ENCODE peak calls at places on chromosomes 6 and 20, in four cellular contexts. T is adrenal gland, R is NB4, E is stomach. Z is an unnamed sample.
A peak's percentile ranks its signal among the peaks of the same experiment; 100 is the strongest.

GRCh38 chr6:70503813-70504465 is 62.8 kb upstream of the SDHAF4 start:
- DNase-seq in T (no peak), R (no peak), E (no peak), Z (no peak)

GRCh38 chr6:50842861-50843384 is 24.3 kb downstream of the TFAP2B start:
- DNase-seq in T (no peak), R (no peak), E (no peak), Z (no peak)

GRCh38 chr6:18350271-18350670 is 36.9 kb upstream of the RNF144B start:
- DNase-seq in T (no peak), R (no peak), E (no peak), Z (no peak)

GRCh38 chr20:59016795-59017492 is 2.3 kb upstream of the TUBB1 start:
- DNase-seq in T (peak; percentile 38), R (no peak), E (no peak), Z (no peak)

GRCh38 chr20:33900515-33901131 is 89.5 kb downstream of the CHMP4B start:
- DNase-seq in T (no peak), R (no peak), E (no peak), Z (no peak)

GRCh38 chr20:37680420-37680819 is 13.4 kb upstream of the CTNNBL1 start:
- DNase-seq in T (no peak), R (no peak), E (no peak), Z (no peak)

GRCh38 chr20:41286240-41286851 is 31.2 kb downstream of the ZHX3 start:
- DNase-seq in T (no peak), R (no peak), E (no peak), Z (no peak)

GRCh38 chr6:150491131-150491795 is 108.4 kb upstream of the PLEKHG1 start:
- DNase-seq in T (no peak), R (no peak), E (no peak), Z (no peak)

GRCh38 chr20:61938839-61939690 is 126.6 kb downstream of the TAF4 start:
- DNase-seq in T (no peak), R (no peak), E (no peak), Z (no peak)

GRCh38 chr6:156601821-156602301 is 175.3 kb upstream of the ARID1B start:
- DNase-seq in T (no peak), R (no peak), E (no peak), Z (no peak)

GRCh38 chr6:5135783-5136376 is 50.7 kb downstream of the PPP1R3G start:
- DNase-seq in T (no peak), R (peak; percentile 67), E (no peak), Z (no peak)

GRCh38 chr6:18034798-18035202 is 47.4 kb upstream of the KIF13A start:
- DNase-seq in T (no peak), R (peak; percentile 32), E (no peak), Z (no peak)

GRCh38 chr6:121498481-121499276 is 63.2 kb downstream of the GJA1 start:
- DNase-seq in T (no peak), R (no peak), E (no peak), Z (no peak)

GRCh38 chr6:169891846-169892245 is 140.4 kb downstream of the ERMARD start:
- DNase-seq in T (no peak), R (no peak), E (no peak), Z (no peak)

GRCh38 chr6:130955755-130956154 is 107.3 kb downstream of the EPB41L2 start:
- DNase-seq in T (no peak), R (no peak), E (no peak), Z (no peak)

GRCh38 chr6:118930680-118931079 is 4.3 kb downstream of the MCM9 start:
- DNase-seq in T (no peak), R (no peak), E (no peak), Z (no peak)

GRCh38 chr20:9617062-9617461 is 102.7 kb downstream of the LAMP5 start:
- DNase-seq in T (peak; percentile 60), R (peak; percentile 73), E (peak; percentile 81), Z (peak; percentile 19)

GRCh38 chr6:145012039-145012662 is 723.2 kb downstream of the EPM2A start:
- DNase-seq in T (no peak), R (no peak), E (no peak), Z (no peak)

GRCh38 chr20:25063981-25064380 is 6.0 kb upstream of the ACSS1 start:
- DNase-seq in T (peak; percentile 2), R (no peak), E (peak; percentile 24), Z (no peak)

GRCh38 chr6:22146581-22147468 is 150.0 kb downstream of the PRL start:
- DNase-seq in T (no peak), R (no peak), E (no peak), Z (no peak)

GRCh38 chr20:37053230-37053950 is 42.4 kb downstream of the RBL1 start:
- DNase-seq in T (no peak), R (no peak), E (no peak), Z (no peak)

GRCh38 chr20:35318502-35319157 is 26.4 kb upstream of the FAM83C start:
- DNase-seq in T (no peak), R (no peak), E (peak; percentile 61), Z (no peak)

GRCh38 chr6:3838992-3839867 is 9.9 kb upstream of the FAM50B start:
- DNase-seq in T (no peak), R (no peak), E (no peak), Z (no peak)

GRCh38 chr20:33667245-33668086 is 723 bp downstream of the ACTL10 start:
- DNase-seq in T (peak; percentile 55), R (peak; percentile 87), E (peak; percentile 79), Z (no peak)

GRCh38 chr6:139402935-139403386 is 28.5 kb upstream of the CITED2 start:
- DNase-seq in T (no peak), R (no peak), E (no peak), Z (no peak)

GRCh38 chr6:20810732-20811111 is 276.5 kb downstream of the CDKAL1 start:
- DNase-seq in T (no peak), R (no peak), E (no peak), Z (no peak)

GRCh38 chr20:38673731-38674177 is 50.5 kb upstream of the SLC32A1 start:
- DNase-seq in T (no peak), R (no peak), E (no peak), Z (no peak)

GRCh38 chr20:11001767-11002540 is 328.2 kb upstream of the JAG1 start:
- DNase-seq in T (no peak), R (peak; percentile 96), E (no peak), Z (peak; percentile 44)

GRCh38 chr20:33915726-33916331 is 77.9 kb upstream of the RALY start:
- DNase-seq in T (peak; percentile 21), R (peak; percentile 56), E (peak; percentile 52), Z (peak; percentile 59)

GRCh38 chr20:24164360-24164759 is 175.8 kb upstream of the GGTLC1 start:
- DNase-seq in T (no peak), R (peak; percentile 30), E (no peak), Z (no peak)

GRCh38 chr6:21869085-21869771 is 275.7 kb downstream of the SOX4 start:
- DNase-seq in T (no peak), R (no peak), E (no peak), Z (no peak)

GRCh38 chr6:109351231-109352132 is 30.8 kb downstream of the CD164 start:
- DNase-seq in T (no peak), R (no peak), E (no peak), Z (no peak)

GRCh38 chr20:34615477-34615876 is 57.0 kb downstream of the MAP1LC3A start:
- DNase-seq in T (no peak), R (no peak), E (no peak), Z (no peak)

GRCh38 chr6:35808688-35809087 is 3.5 kb downstream of the LHFPL5 start:
- DNase-seq in T (no peak), R (no peak), E (no peak), Z (no peak)

GRCh38 chr6:68575765-68576439 is 59.2 kb upstream of the ADGRB3 start:
- DNase-seq in T (no peak), R (no peak), E (no peak), Z (no peak)

GRCh38 chr6:116005508-116005855 is 55.2 kb downstream of the FRK start:
- DNase-seq in T (no peak), R (no peak), E (no peak), Z (no peak)

GRCh38 chr20:8913452-8913851 is 155.4 kb upstream of the PLCB4 start:
- DNase-seq in T (no peak), R (no peak), E (no peak), Z (no peak)

GRCh38 chr20:53916173-53916512 is 154.3 kb downstream of the BCAS1 start:
- DNase-seq in T (no peak), R (no peak), E (no peak), Z (no peak)

GRCh38 chr20:53917145-53918009 is 153.0 kb downstream of the BCAS1 start:
- DNase-seq in T (peak; percentile 46), R (peak; percentile 61), E (peak; percentile 44), Z (no peak)

GRCh38 chr20:53914091-53914860 is 156.1 kb downstream of the BCAS1 start:
- DNase-seq in T (no peak), R (peak; percentile 75), E (no peak), Z (no peak)

GRCh38 chr20:53914861-53915458 is 155.4 kb downstream of the BCAS1 start:
- DNase-seq in T (no peak), R (peak; percentile 59), E (no peak), Z (no peak)

GRCh38 chr20:53915459-53916172 is 154.8 kb downstream of the BCAS1 start:
- DNase-seq in T (peak; percentile 96), R (peak; percentile 97), E (peak; percentile 97), Z (peak; percentile 75)
- TF ChIP-seq POLR2A in T (no peak), R (no peak), E (no peak), Z (no peak)

GRCh38 chr20:63734111-63734945 is 2.1 kb upstream of the LIME1 start:
- DNase-seq in T (no peak), R (no peak), E (no peak), Z (no peak)

GRCh38 chr20:63734946-63735858 is 1.3 kb upstream of the LIME1 start:
- DNase-seq in T (peak; percentile 30), R (no peak), E (no peak), Z (no peak)

GRCh38 chr20:63736893-63737689 is 627 bp downstream of the LIME1 start:
- DNase-seq in T (peak; percentile 23), R (no peak), E (no peak), Z (no peak)

GRCh38 chr20:63737690-63737939 is 1.2 kb downstream of the LIME1 start:
- DNase-seq in T (no peak), R (no peak), E (no peak), Z (no peak)

GRCh38 chr20:63735859-63736718 is at the start of gene LIME1:
- DNase-seq in T (peak; percentile 11), R (no peak), E (peak; percentile 71), Z (no peak)
- TF ChIP-seq POLR2A in T (no peak), R (no peak), E (no peak), Z (no peak)

DNA sequence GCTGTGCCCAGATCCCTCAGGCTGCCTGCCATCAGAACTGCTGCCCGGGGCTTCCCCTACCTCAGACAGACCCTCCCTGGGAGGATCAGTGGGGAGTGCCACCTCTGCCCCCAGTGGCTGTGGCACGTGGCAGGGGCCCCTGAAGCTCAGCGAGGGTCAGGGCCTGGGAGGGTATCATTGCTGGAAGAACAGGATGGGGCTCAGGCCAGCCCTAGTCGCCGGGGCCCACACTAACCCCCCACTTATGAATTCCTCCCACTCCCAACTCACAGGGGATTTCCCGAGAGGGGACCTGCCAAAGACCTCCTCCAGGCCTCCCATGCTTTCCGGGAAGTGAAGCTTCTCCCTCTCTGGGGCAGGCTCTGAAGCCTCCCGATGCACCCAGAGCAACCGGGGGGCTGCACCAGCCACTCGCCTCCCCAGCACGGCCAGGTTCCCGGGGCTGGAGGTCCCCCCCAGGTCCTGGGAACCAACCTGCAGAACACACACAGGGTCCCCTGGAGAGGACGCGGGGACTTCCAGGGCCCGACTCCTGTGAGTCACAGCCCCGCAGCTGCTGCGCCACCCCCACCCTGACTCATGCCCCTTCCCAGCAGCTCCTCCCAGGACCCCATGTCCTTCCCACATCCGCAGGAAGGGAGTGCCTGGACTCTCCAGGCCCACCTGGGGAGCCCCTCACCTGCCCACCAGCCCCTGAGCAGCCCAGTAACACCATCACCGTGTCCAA is 2.5 kb downstream of the TNFRSF6B start:
- DNase-seq in T (peak; percentile 92), R (peak; percentile 87), E (no peak), Z (peak; percentile 96)
- TF ChIP-seq POLR2A in T (no peak), R (peak; percentile 6), E (no peak), Z (no peak)

GRCh38 chr6:91023529-91023928 is 436.7 kb upstream of the MAP3K7 start:
- DNase-seq in T (no peak), R (no peak), E (no peak), Z (no peak)
- TF ChIP-seq POLR2A in T (no peak), R (no peak), E (no peak), Z (no peak)

Z was measured in H54.